ENCODE peak calls at places on chromosomes 6 and 20, in ten cellular contexts. N is kidney; B is lung; Q is PC-3; P is CD8-positive, alpha-beta T cell; U is WERI-Rb-1; L is mammary epithelial cell; E is SK-N-SH; H is HCT116; W is lower lobe of right lung. F is an unnamed sample.

GRCh38 chr6:108557494-108558371 is 3.0 kb upstream of the FOXO3 start:
- DNase-seq in N (no peak), B (peak; percentile 67), Q (peak; percentile 64), P (peak; percentile 87), U (peak; percentile 70), L (peak; percentile 49), E (peak; percentile 94), H (no peak), W (peak; percentile 88), F (peak; percentile 87)

GRCh38 chr6:23600118-23600517 is 525.9 kb upstream of the NRSN1 start:
- DNase-seq in N (no peak), B (no peak), Q (no peak), P (no peak), U (no peak), L (no peak), E (no peak), H (no peak), W (no peak), F (no peak)

GRCh38 chr6:154994881-154995240 is 254 bp upstream of the TIAM2 start:
- DNase-seq in N (no peak), B (no peak), Q (no peak), P (no peak), U (no peak), L (no peak), E (no peak), H (no peak), W (no peak), F (no peak)

GRCh38 chr6:168988801-168989200 is 264.8 kb downstream of the THBS2 start:
- DNase-seq in N (no peak), B (no peak), Q (no peak), P (no peak), U (no peak), L (no peak), E (no peak), H (no peak), W (no peak), F (no peak)

GRCh38 chr6:29763491-29764289 is 40.5 kb downstream of the HLA-F start:
- DNase-seq in N (no peak), B (peak; percentile 25), Q (peak; percentile 73), P (no peak), U (no peak), L (peak; percentile 95), E (no peak), H (no peak), W (no peak), F (no peak)

GRCh38 chr6:135358907-135359459 is 138.6 kb downstream of the AHI1 start:
- DNase-seq in N (no peak), B (no peak), Q (peak; percentile 10), P (no peak), U (no peak), L (no peak), E (no peak), H (no peak), W (no peak), F (no peak)

GRCh38 chr20:62706344-62706743 is 2.3 kb upstream of the NTSR1 start:
- DNase-seq in N (no peak), B (no peak), Q (no peak), P (no peak), U (no peak), L (no peak), E (no peak), H (no peak), W (no peak), F (no peak)

GRCh38 chr6:165729307-165729936 is 66.4 kb upstream of the PDE10A start:
- DNase-seq in N (no peak), B (peak; percentile 43), Q (peak; percentile 35), P (no peak), U (peak; percentile 21), L (peak; percentile 1), E (peak; percentile 74), H (peak; percentile 6), W (no peak), F (peak; percentile 50)

GRCh38 chr6:401239-401993 is 9.9 kb downstream of the IRF4 start:
- DNase-seq in N (peak; percentile 60), B (no peak), Q (no peak), P (no peak), U (no peak), L (no peak), E (no peak), H (no peak), W (no peak), F (no peak)

GRCh38 chr20:64080813-64081619 is 1.1 kb downstream of the OPRL1 start:
- DNase-seq in N (no peak), B (no peak), Q (no peak), P (no peak), U (no peak), L (no peak), E (no peak), H (no peak), W (no peak), F (no peak)
- H3K9me3 ChIP-seq in N (no peaks in the 10 kb centered on the region), B (no peaks in the 10 kb centered on the region), Q (no peaks in the 10 kb centered on the region), P (no peaks in the 10 kb centered on the region), U (no peaks in the 10 kb centered on the region), L (no peaks in the 10 kb centered on the region), E (no peaks in the 10 kb centered on the region), H (no peaks in the 10 kb centered on the region), W (no peaks in the 10 kb centered on the region), F (no peaks in the 10 kb centered on the region)

GRCh38 chr20:25084616-25085187 is 2.8 kb upstream of the VSX1 start:
- DNase-seq in N (no peak), B (peak; percentile 26), Q (no peak), P (no peak), U (no peak), L (no peak), E (no peak), H (no peak), W (no peak), F (no peak)

GRCh38 chr20:25085756-25086495 is 4.0 kb upstream of the VSX1 start:
- DNase-seq in N (no peak), B (peak; percentile 25), Q (no peak), P (no peak), U (no peak), L (no peak), E (no peak), H (no peak), W (no peak), F (no peak)

GRCh38 chr20:25083141-25083772 is 1.3 kb upstream of the VSX1 start:
- DNase-seq in N (no peak), B (no peak), Q (no peak), P (no peak), U (no peak), L (no peak), E (peak; percentile 45), H (no peak), W (no peak), F (no peak)

GRCh38 chr20:25082498-25082873 is 545 bp upstream of the VSX1 start:
- DNase-seq in N (no peak), B (no peak), Q (no peak), P (no peak), U (peak; percentile 33), L (no peak), E (peak; percentile 51), H (no peak), W (no peak), F (no peak)

DNA sequence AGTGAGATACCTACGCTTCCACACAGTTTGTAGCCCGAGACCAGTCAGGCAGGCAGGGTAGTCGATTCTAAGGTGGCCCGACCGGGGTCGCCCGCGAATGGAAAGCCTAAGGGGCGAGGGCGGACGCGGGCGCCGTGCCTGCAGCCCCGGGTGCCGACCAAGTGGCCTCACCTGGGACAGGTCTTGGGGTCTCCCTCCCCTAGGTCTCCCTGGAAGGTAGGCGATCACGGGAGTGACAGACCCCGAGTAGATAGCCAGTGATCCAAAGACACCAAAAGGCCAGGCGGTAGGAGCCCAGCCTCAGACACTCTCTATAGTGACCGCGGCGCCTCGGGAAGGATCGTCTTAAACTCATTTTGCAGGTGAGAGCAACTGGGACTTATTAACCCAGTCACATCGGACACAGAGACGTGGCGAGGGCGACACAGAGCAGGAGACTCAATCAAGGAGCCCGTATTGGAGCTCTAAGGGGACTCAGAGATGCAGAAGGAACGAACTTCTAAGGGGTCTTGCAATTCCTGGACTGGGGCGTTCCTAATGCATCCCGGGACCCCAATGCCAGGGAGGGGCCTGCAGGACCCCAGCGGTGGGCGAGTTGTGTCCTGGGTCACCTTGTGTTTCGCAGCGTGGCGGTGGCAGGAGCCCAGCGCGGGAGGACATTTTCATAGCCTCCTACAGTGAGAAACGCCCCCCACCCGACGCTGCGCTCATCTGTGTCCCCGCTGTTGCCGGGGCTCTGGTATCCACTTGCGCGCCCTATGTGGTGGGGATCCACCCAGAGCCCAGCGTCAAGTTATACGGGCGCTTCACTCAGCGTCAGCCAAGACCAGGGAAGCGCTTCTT is 2.1 kb upstream of the VSX1 start:
- DNase-seq in N (no peak), B (no peak), Q (no peak), P (no peak), U (peak; percentile 66), L (no peak), E (no peak), H (no peak), W (no peak), F (no peak)
- H3K4me3 ChIP-seq in N (no peak overlapping the region), B (no peak overlapping the region), Q (no peak overlapping the region), P (no peak overlapping the region), U (peak overlapping the region; percentile 48), L (no peak overlapping the region), E (peak overlapping the region; percentile 1), H (peak overlapping the region; percentile 28), W (peak overlapping the region; percentile 3), F (no peak overlapping the region)

GRCh38 chr6:148002067-148002466 is 340.6 kb upstream of the SASH1 start:
- DNase-seq in N (no peak), B (no peak), Q (no peak), P (no peak), U (no peak), L (no peak), E (no peak), H (no peak), W (no peak), F (no peak)
- TF ChIP-seq CTCF in N (no peak), B (no peak), Q (no peak), P (no peak), U (no peak), L (no peak), E (no peak), H (no peak), W (no peak), F (no peak)

DNA sequence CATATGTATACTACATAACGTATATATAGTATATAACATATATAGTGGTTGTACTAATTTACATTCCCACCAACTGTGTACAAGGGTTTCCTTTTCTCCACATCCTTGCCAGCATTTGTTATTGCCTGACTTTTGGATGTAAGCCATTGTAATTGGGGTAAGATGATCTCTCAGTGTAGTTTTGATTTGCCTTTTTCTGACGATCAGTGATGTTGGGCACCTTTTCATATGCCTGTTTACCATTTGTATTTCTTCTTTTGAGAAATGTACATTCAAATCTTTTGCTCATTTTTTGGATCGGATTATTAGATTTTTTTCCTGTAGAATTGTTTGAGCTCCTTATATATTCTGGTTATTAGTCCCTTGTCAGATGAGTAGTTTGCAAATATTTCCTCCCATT is 11.4 kb downstream of the SYNJ2 start:
- DNase-seq in N (no peak), B (no peak), Q (no peak), P (no peak), U (no peak), L (no peak), E (no peak), H (no peak), W (no peak), F (no peak)
- H3K9me3 ChIP-seq in N (no peaks in the 10 kb centered on the region), B (no peaks in the 10 kb centered on the region), Q (no peaks in the 10 kb centered on the region), P (no peaks in the 10 kb centered on the region), U (no peaks in the 10 kb centered on the region), L (no peaks in the 10 kb centered on the region), E (no peaks in the 10 kb centered on the region), H (no peaks in the 10 kb centered on the region), W (no peaks in the 10 kb centered on the region), F (no peaks in the 10 kb centered on the region)